ENCODE peak calls at places on chromosomes 12 and 14, in seven cellular contexts. One of them, this sample, is unnamed.

GRCh38 chr12:67650127-67650495 is 1.6 kb downstream of the DYRK2 start:
- DNase-seq in upper lobe of right lung: no peak
- DNase-seq in sigmoid colon: no peak
- DNase-seq in hepatocyte: no peak
- DNase-seq in PC-9: no peak
- DNase-seq in heart right ventricle: peak
- DNase-seq in fibroblast of lung: peak
- DNase-seq in this sample: no peak

GRCh38 chr12:116620085-116620734 is 61.0 kb downstream of the MAP1LC3B2 start:
- DNase-seq in upper lobe of right lung: no peak
- DNase-seq in sigmoid colon: no peak
- DNase-seq in hepatocyte: no peak
- DNase-seq in PC-9: no peak
- DNase-seq in heart right ventricle: no peak
- DNase-seq in fibroblast of lung: no peak
- DNase-seq in this sample: no peak

GRCh38 chr12:16329594-16329993 is 17.9 kb upstream of the MGST1 start:
- DNase-seq in upper lobe of right lung: no peak
- DNase-seq in sigmoid colon: no peak
- DNase-seq in hepatocyte: peak
- DNase-seq in PC-9: no peak
- DNase-seq in heart right ventricle: no peak
- DNase-seq in fibroblast of lung: no peak
- DNase-seq in this sample: no peak

GRCh38 chr14:102776761-102777710 is at the start of gene TRAF3:
- DNase-seq in upper lobe of right lung: peak
- DNase-seq in sigmoid colon: peak
- DNase-seq in hepatocyte: peak
- DNase-seq in PC-9: peak
- DNase-seq in heart right ventricle: peak
- DNase-seq in fibroblast of lung: peak
- DNase-seq in this sample: no peak

GRCh38 chr12:50056629-50056976 is 793 bp upstream of the ASIC1 start:
- DNase-seq in upper lobe of right lung: no peak
- DNase-seq in sigmoid colon: no peak
- DNase-seq in hepatocyte: no peak
- DNase-seq in PC-9: no peak
- DNase-seq in heart right ventricle: no peak
- DNase-seq in fibroblast of lung: no peak
- DNase-seq in this sample: no peak

GRCh38 chr12:79454338-79454777 is 236.4 kb downstream of the PAWR start:
- DNase-seq in upper lobe of right lung: no peak
- DNase-seq in sigmoid colon: no peak
- DNase-seq in hepatocyte: peak
- DNase-seq in PC-9: no peak
- DNase-seq in heart right ventricle: no peak
- DNase-seq in fibroblast of lung: peak
- DNase-seq in this sample: no peak

GRCh38 chr14:30620178-30620577 is 1.9 kb upstream of the SCFD1 start:
- DNase-seq in upper lobe of right lung: no peak
- DNase-seq in sigmoid colon: no peak
- DNase-seq in hepatocyte: no peak
- DNase-seq in PC-9: no peak
- DNase-seq in heart right ventricle: no peak
- DNase-seq in fibroblast of lung: peak
- DNase-seq in this sample: no peak

GRCh38 chr12:26271024-26271423 is 75.7 kb downstream of the SSPN start:
- DNase-seq in upper lobe of right lung: no peak
- DNase-seq in sigmoid colon: no peak
- DNase-seq in hepatocyte: no peak
- DNase-seq in PC-9: no peak
- DNase-seq in heart right ventricle: no peak
- DNase-seq in fibroblast of lung: no peak
- DNase-seq in this sample: no peak

GRCh38 chr12:109772622-109773321 is 59.1 kb downstream of the FAM222A start:
- DNase-seq in upper lobe of right lung: peak
- DNase-seq in sigmoid colon: peak
- DNase-seq in hepatocyte: peak
- DNase-seq in PC-9: peak
- DNase-seq in heart right ventricle: no peak
- DNase-seq in fibroblast of lung: no peak
- DNase-seq in this sample: no peak

GRCh38 chr14:23377201-23377550 is 330 bp downstream of the CMTM5 start:
- DNase-seq in upper lobe of right lung: no peak
- DNase-seq in sigmoid colon: no peak
- DNase-seq in hepatocyte: no peak
- DNase-seq in PC-9: no peak
- DNase-seq in heart right ventricle: no peak
- DNase-seq in fibroblast of lung: no peak
- DNase-seq in this sample: no peak

GRCh38 chr14:22427771-22428228 is 161.2 kb downstream of the DAD1 start:
- DNase-seq in upper lobe of right lung: no peak
- DNase-seq in sigmoid colon: peak
- DNase-seq in hepatocyte: peak
- DNase-seq in PC-9: peak
- DNase-seq in heart right ventricle: no peak
- DNase-seq in fibroblast of lung: peak
- DNase-seq in this sample: no peak

GRCh38 chr12:93571854-93572711 is at the start of gene SOCS2:
- DNase-seq in upper lobe of right lung: peak
- DNase-seq in sigmoid colon: peak
- DNase-seq in hepatocyte: peak
- DNase-seq in PC-9: peak
- DNase-seq in heart right ventricle: peak
- DNase-seq in fibroblast of lung: peak
- DNase-seq in this sample: no peak

GRCh38 chr12:52439420-52439819 is 5.2 kb upstream of the KRT75 start:
- DNase-seq in upper lobe of right lung: no peak
- DNase-seq in sigmoid colon: no peak
- DNase-seq in hepatocyte: no peak
- DNase-seq in PC-9: no peak
- DNase-seq in heart right ventricle: no peak
- DNase-seq in fibroblast of lung: no peak
- DNase-seq in this sample: no peak

GRCh38 chr12:93427779-93428564 is 13.8 kb downstream of the UBE2N start:
- DNase-seq in upper lobe of right lung: no peak
- DNase-seq in sigmoid colon: no peak
- DNase-seq in hepatocyte: no peak
- DNase-seq in PC-9: no peak
- DNase-seq in heart right ventricle: no peak
- DNase-seq in fibroblast of lung: peak
- DNase-seq in this sample: no peak

GRCh38 chr12:111557271-111558106 is 41.6 kb downstream of the ATXN2 start:
- DNase-seq in upper lobe of right lung: no peak
- DNase-seq in sigmoid colon: no peak
- DNase-seq in hepatocyte: no peak
- DNase-seq in PC-9: no peak
- DNase-seq in heart right ventricle: no peak
- DNase-seq in fibroblast of lung: no peak
- DNase-seq in this sample: no peak

GRCh38 chr14:90675399-90675798 is 140.8 kb downstream of the TTC7B start:
- DNase-seq in upper lobe of right lung: no peak
- DNase-seq in sigmoid colon: no peak
- DNase-seq in hepatocyte: no peak
- DNase-seq in PC-9: no peak
- DNase-seq in heart right ventricle: peak
- DNase-seq in fibroblast of lung: peak
- DNase-seq in this sample: no peak

GRCh38 chr12:103799504-103800251 is 41.4 kb downstream of the NT5DC3 start:
- DNase-seq in upper lobe of right lung: no peak
- DNase-seq in sigmoid colon: peak
- DNase-seq in hepatocyte: peak
- DNase-seq in PC-9: peak
- DNase-seq in heart right ventricle: no peak
- DNase-seq in fibroblast of lung: peak
- DNase-seq in this sample: peak

GRCh38 chr14:21846227-21846885 is 172.7 kb upstream of the OR4E1 start:
- DNase-seq in upper lobe of right lung: no peak
- DNase-seq in sigmoid colon: no peak
- DNase-seq in hepatocyte: peak
- DNase-seq in PC-9: peak
- DNase-seq in heart right ventricle: no peak
- DNase-seq in fibroblast of lung: no peak
- DNase-seq in this sample: no peak

GRCh38 chr14:85336817-85337216 is 193.1 kb upstream of the FLRT2 start:
- DNase-seq in upper lobe of right lung: no peak
- DNase-seq in sigmoid colon: no peak
- DNase-seq in hepatocyte: no peak
- DNase-seq in PC-9: no peak
- DNase-seq in heart right ventricle: no peak
- DNase-seq in fibroblast of lung: no peak
- DNase-seq in this sample: no peak

GRCh38 chr12:113236539-113237354 is 15.5 kb downstream of the TPCN1 start:
- DNase-seq in upper lobe of right lung: no peak
- DNase-seq in sigmoid colon: peak
- DNase-seq in hepatocyte: no peak
- DNase-seq in PC-9: no peak
- DNase-seq in heart right ventricle: no peak
- DNase-seq in fibroblast of lung: no peak
- DNase-seq in this sample: no peak
- H3K27ac ChIP-seq in upper lobe of right lung: peak
- H3K27ac ChIP-seq in sigmoid colon: no peak
- H3K27ac ChIP-seq in hepatocyte: peak
- H3K27ac ChIP-seq in PC-9: no peak
- H3K27ac ChIP-seq in heart right ventricle: peak
- H3K27ac ChIP-seq in fibroblast of lung: no peak
- H3K27ac ChIP-seq in this sample: no peak

DNA sequence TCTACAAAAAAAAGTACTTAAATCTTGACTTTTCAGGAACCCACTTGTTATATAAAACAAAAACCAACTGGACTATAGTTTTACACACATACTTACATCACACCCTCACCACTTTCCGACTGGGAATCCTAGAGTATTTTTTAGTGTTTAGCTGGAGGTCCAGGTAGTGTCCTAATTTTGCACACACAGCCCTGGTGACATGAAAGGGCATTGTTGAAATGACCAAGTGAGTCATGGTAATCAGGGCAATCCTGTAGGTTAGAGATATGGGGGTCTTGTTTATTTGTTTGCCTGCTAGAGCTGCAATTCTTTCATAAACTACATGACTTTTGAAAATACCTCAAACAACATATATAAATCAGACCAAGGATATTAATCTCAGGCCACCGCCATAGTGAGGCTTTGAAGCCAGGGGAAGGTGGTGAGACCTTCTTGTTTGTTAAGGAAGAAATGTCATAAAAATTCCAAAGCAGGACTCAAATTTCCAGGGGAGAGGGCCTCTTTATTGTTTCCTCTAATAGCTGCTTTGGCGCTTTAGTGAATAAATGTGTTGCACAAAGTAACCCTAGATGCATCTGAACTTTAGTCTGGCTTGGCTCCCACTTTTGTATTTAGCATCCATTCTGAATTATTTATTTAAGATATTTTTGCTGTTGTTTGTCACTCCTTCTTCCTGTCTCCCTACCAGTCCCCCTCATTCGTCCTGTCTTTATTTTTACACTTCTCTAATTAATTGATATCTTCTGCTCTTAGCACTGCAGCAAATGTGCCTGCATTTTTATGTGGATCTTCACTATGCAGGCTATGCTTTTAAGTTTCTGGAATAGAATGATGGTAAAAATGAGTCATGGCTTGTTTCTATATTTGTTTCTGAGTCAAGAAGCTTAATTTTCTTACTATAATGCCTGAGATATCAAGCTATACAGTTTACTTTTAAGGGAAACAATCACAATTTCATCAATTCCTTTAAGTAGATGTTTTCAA is 430.2 kb downstream of the RAD51B start:
- DNase-seq in upper lobe of right lung: no peak
- DNase-seq in sigmoid colon: no peak
- DNase-seq in hepatocyte: peak
- DNase-seq in PC-9: peak
- DNase-seq in heart right ventricle: no peak
- DNase-seq in fibroblast of lung: peak
- DNase-seq in this sample: no peak
- H3K27ac ChIP-seq in upper lobe of right lung: peak
- H3K27ac ChIP-seq in sigmoid colon: peak
- H3K27ac ChIP-seq in hepatocyte: peak
- H3K27ac ChIP-seq in PC-9: peak
- H3K27ac ChIP-seq in heart right ventricle: peak
- H3K27ac ChIP-seq in fibroblast of lung: peak
- H3K27ac ChIP-seq in this sample: peak

DNA sequence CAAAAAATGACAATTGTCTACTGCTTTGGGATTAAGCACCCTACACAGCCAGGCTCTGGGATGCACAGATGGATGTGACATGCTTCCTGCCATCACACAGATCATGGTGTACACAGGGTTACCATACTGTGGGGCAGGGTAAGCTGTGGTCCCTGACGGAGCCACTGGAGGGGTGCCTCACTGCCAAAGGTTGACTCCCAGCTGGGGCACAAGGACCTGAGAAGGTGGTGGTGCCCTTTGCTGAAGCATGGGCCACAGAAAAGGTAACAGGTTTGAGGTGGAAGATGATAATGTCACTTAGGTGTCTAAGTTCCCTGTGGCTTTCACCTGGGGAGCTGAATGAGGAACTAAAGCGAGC is 36.5 kb downstream of the RAB35 start:
- DNase-seq in upper lobe of right lung: peak
- DNase-seq in sigmoid colon: no peak
- DNase-seq in hepatocyte: no peak
- DNase-seq in PC-9: no peak
- DNase-seq in heart right ventricle: no peak
- DNase-seq in fibroblast of lung: no peak
- DNase-seq in this sample: no peak
- H3K27ac ChIP-seq in upper lobe of right lung: no peak
- H3K27ac ChIP-seq in sigmoid colon: no peak
- H3K27ac ChIP-seq in hepatocyte: peak
- H3K27ac ChIP-seq in PC-9: peak
- H3K27ac ChIP-seq in heart right ventricle: no peak
- H3K27ac ChIP-seq in fibroblast of lung: no peak
- H3K27ac ChIP-seq in this sample: peak

DNA sequence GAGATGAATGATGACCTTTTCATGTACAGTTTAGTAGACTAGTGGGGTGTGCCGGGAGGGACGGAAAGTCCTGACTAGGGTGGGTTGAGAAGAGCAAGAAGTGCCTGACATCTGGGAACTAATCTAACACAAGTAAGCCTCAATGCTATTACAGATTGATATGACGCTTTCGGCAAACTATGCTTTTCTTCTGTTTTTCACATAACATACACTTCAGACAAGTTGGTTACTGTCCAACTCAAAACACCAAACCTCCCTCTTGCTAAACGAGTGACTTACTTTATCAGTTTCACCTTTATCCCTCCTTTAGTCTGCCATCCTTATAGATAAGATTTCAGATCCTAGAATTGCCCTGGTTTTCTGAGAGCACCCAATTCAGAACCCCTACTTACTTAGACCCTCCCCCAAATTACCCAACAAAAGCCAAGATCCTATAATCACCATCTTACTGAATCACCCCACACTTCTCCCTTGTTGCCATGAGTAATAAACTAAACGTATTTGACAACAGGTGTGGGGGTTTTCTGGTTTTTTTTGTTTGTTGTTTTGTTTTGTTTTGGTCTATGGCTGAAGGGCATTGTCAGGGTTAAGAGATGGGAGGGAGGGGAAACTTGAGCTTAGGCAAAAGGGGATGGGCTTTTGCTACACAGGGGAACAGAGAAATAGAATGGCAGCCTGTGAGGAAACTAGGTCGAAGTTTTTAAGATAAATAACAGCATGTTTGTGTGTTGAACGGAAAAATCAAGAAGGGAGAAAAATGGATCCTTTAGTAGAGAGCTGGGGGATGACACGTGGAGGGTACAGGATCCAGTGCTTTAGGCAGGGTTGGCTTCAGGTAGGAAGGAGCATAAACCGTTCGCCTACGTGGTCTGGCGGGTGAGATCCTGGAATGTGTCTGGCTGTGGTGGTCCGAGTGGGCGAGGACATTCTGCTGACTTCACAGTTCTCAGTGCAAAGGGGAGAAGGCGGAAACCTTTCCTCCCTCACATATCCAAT is 6.1 kb upstream of the PSMA3 start:
- DNase-seq in upper lobe of right lung: no peak
- DNase-seq in sigmoid colon: no peak
- DNase-seq in hepatocyte: peak
- DNase-seq in PC-9: no peak
- DNase-seq in heart right ventricle: peak
- DNase-seq in fibroblast of lung: peak
- DNase-seq in this sample: no peak
- H3K27ac ChIP-seq in upper lobe of right lung: peak
- H3K27ac ChIP-seq in sigmoid colon: peak
- H3K27ac ChIP-seq in hepatocyte: peak
- H3K27ac ChIP-seq in PC-9: no peak
- H3K27ac ChIP-seq in heart right ventricle: peak
- H3K27ac ChIP-seq in fibroblast of lung: peak
- H3K27ac ChIP-seq in this sample: no peak